ENCODE peak calls at places on chromosome 3, in nine cellular contexts. One of them, this sample, is unnamed. For H3K4me1, the result is how much of the 10 kb centered on the place peaks cover.

GRCh38 chr3:157871838-157872497 is 234.3 kb downstream of the SHOX2 start:
- DNase-seq in sigmoid colon: no peak
- DNase-seq in suprapubic skin: no peak
- DNase-seq in GM23338: no peak
- DNase-seq in breast epithelium: no peak
- DNase-seq in transverse colon: no peak
- DNase-seq in K562: no peak
- DNase-seq in Panc1: no peak
- DNase-seq in stomach: no peak
- DNase-seq in this sample: no peak

GRCh38 chr3:16528111-16528510 is 14.6 kb upstream of the RFTN1 start:
- DNase-seq in suprapubic skin: no peak
- DNase-seq in breast epithelium: no peak
- DNase-seq in K562: no peak
- DNase-seq in Panc1: no peak
- DNase-seq in sigmoid colon: no peak
- DNase-seq in transverse colon: no peak
- DNase-seq in GM23338: no peak
- DNase-seq in stomach: no peak
- DNase-seq in this sample: no peak

GRCh38 chr3:104907507-104907906 is 459.2 kb upstream of the ALCAM start:
- DNase-seq in Panc1: no peak
- DNase-seq in K562: no peak
- DNase-seq in GM23338: no peak
- DNase-seq in sigmoid colon: no peak
- DNase-seq in stomach: no peak
- DNase-seq in breast epithelium: no peak
- DNase-seq in suprapubic skin: no peak
- DNase-seq in transverse colon: no peak
- DNase-seq in this sample: no peak

GRCh38 chr3:104598848-104599501 is 767.7 kb upstream of the ALCAM start:
- DNase-seq in transverse colon: no peak
- DNase-seq in Panc1: no peak
- DNase-seq in stomach: peak
- DNase-seq in sigmoid colon: no peak
- DNase-seq in K562: no peak
- DNase-seq in GM23338: no peak
- DNase-seq in suprapubic skin: no peak
- DNase-seq in breast epithelium: no peak
- DNase-seq in this sample: peak

GRCh38 chr3:126287536-126288181 is 69.5 kb downstream of the KLF15 start:
- DNase-seq in sigmoid colon: peak
- DNase-seq in Panc1: no peak
- DNase-seq in K562: no peak
- DNase-seq in suprapubic skin: no peak
- DNase-seq in transverse colon: peak
- DNase-seq in breast epithelium: no peak
- DNase-seq in GM23338: peak
- DNase-seq in stomach: peak
- DNase-seq in this sample: peak

GRCh38 chr3:110736332-110736731 is 335.3 kb upstream of the NECTIN3 start:
- DNase-seq in transverse colon: no peak
- DNase-seq in K562: no peak
- DNase-seq in suprapubic skin: no peak
- DNase-seq in breast epithelium: no peak
- DNase-seq in sigmoid colon: no peak
- DNase-seq in stomach: no peak
- DNase-seq in GM23338: no peak
- DNase-seq in Panc1: no peak
- DNase-seq in this sample: no peak

GRCh38 chr3:24748472-24748871 is 253.8 kb upstream of the THRB start:
- DNase-seq in Panc1: no peak
- DNase-seq in suprapubic skin: no peak
- DNase-seq in sigmoid colon: no peak
- DNase-seq in GM23338: no peak
- DNase-seq in stomach: no peak
- DNase-seq in K562: no peak
- DNase-seq in breast epithelium: no peak
- DNase-seq in transverse colon: no peak
- DNase-seq in this sample: no peak

GRCh38 chr3:114408763-114409162 is 114.9 kb downstream of the TIGIT start:
- DNase-seq in suprapubic skin: no peak
- DNase-seq in breast epithelium: no peak
- DNase-seq in transverse colon: no peak
- DNase-seq in Panc1: no peak
- DNase-seq in GM23338: peak
- DNase-seq in stomach: no peak
- DNase-seq in K562: no peak
- DNase-seq in sigmoid colon: no peak
- DNase-seq in this sample: no peak

GRCh38 chr3:30768703-30769550 is 125.5 kb downstream of the GADL1 start:
- DNase-seq in breast epithelium: peak
- DNase-seq in transverse colon: peak
- DNase-seq in stomach: peak
- DNase-seq in suprapubic skin: no peak
- DNase-seq in K562: peak
- DNase-seq in GM23338: peak
- DNase-seq in sigmoid colon: peak
- DNase-seq in Panc1: no peak
- DNase-seq in this sample: peak

GRCh38 chr3:142999881-143000280 is 1.5 kb upstream of the U2SURP start:
- DNase-seq in sigmoid colon: no peak
- DNase-seq in GM23338: no peak
- DNase-seq in transverse colon: no peak
- DNase-seq in breast epithelium: no peak
- DNase-seq in Panc1: no peak
- DNase-seq in stomach: no peak
- DNase-seq in suprapubic skin: no peak
- DNase-seq in K562: peak
- DNase-seq in this sample: no peak

DNA sequence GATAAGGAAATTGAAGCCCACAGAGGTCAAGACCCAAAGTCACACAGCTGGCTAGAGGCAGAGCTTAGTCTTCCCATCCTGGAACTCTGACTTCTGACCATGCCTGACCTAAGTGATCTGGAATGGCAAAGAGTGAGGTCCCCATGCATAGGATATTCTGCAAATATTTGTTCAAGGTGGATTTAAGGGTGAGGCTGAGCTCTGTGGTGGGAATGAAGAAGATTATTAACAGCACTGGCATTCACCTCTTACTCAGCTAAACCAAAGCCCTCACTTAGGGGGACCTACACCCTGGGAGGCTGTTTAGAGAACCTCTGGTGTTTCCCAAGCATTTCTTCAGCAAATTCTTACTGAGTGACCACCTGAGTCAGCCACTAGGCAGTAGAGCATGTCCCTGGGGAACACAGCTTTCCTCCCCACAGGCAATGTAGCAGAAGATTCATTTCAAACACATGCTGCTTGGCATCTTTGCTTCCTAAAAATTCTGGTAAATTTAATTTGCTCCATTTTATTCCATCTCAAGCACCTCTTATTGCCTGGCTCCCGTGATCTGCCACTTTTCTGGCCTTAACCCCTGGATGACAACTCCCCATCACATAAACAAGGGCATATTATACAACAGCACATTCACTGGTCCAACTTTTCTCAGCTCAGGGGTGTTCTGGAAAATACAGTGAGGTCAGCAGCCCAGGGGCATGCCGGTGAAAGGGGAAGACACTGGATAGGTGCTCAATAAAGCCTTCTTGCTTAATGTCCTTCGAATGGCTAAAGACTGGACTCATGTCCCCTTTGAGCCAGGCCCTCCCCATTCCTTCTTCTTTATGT is 176.0 kb downstream of the ABHD5 start:
- DNase-seq in Panc1: peak
- DNase-seq in breast epithelium: no peak
- DNase-seq in GM23338: no peak
- DNase-seq in suprapubic skin: no peak
- DNase-seq in K562: no peak
- DNase-seq in sigmoid colon: no peak
- DNase-seq in transverse colon: no peak
- DNase-seq in stomach: no peak
- DNase-seq in this sample: no peak
- H3K4me3 ChIP-seq in Panc1: no peak
- H3K4me3 ChIP-seq in breast epithelium: no peak
- H3K4me3 ChIP-seq in GM23338: no peak
- H3K4me3 ChIP-seq in suprapubic skin: no peak
- H3K4me3 ChIP-seq in K562: no peak
- H3K4me3 ChIP-seq in sigmoid colon: no peak
- H3K4me3 ChIP-seq in transverse colon: no peak
- H3K4me3 ChIP-seq in stomach: no peak
- H3K4me3 ChIP-seq in this sample: no peak

GRCh38 chr3:187970106-187970505 is 183.9 kb upstream of the LPP start:
- DNase-seq in Panc1: no peak
- DNase-seq in GM23338: no peak
- DNase-seq in suprapubic skin: no peak
- DNase-seq in stomach: no peak
- DNase-seq in breast epithelium: no peak
- DNase-seq in K562: no peak
- DNase-seq in sigmoid colon: no peak
- DNase-seq in transverse colon: no peak
- DNase-seq in this sample: no peak

GRCh38 chr3:187969581-187969950 is 184.4 kb upstream of the LPP start:
- DNase-seq in transverse colon: no peak
- DNase-seq in Panc1: no peak
- DNase-seq in K562: no peak
- DNase-seq in GM23338: no peak
- DNase-seq in stomach: no peak
- DNase-seq in suprapubic skin: no peak
- DNase-seq in breast epithelium: no peak
- DNase-seq in sigmoid colon: no peak
- DNase-seq in this sample: no peak

GRCh38 chr3:187967982-187968381 is 186.0 kb upstream of the LPP start:
- DNase-seq in breast epithelium: no peak
- DNase-seq in stomach: no peak
- DNase-seq in transverse colon: no peak
- DNase-seq in GM23338: no peak
- DNase-seq in sigmoid colon: no peak
- DNase-seq in suprapubic skin: no peak
- DNase-seq in Panc1: no peak
- DNase-seq in K562: no peak
- DNase-seq in this sample: no peak

GRCh38 chr3:187967097-187967496 is 186.9 kb upstream of the LPP start:
- DNase-seq in K562: no peak
- DNase-seq in stomach: no peak
- DNase-seq in Panc1: no peak
- DNase-seq in suprapubic skin: no peak
- DNase-seq in sigmoid colon: no peak
- DNase-seq in GM23338: no peak
- DNase-seq in transverse colon: no peak
- DNase-seq in breast epithelium: no peak
- DNase-seq in this sample: no peak

GRCh38 chr3:187968883-187969580 is 184.9 kb upstream of the LPP start:
- DNase-seq in GM23338: no peak
- DNase-seq in breast epithelium: no peak
- DNase-seq in Panc1: no peak
- DNase-seq in K562: no peak
- DNase-seq in stomach: no peak
- DNase-seq in transverse colon: no peak
- DNase-seq in sigmoid colon: no peak
- DNase-seq in suprapubic skin: no peak
- DNase-seq in this sample: no peak
- TF ChIP-seq POLR2AphosphoS5 in GM23338: no peak
- TF ChIP-seq POLR2AphosphoS5 in breast epithelium: peak
- TF ChIP-seq POLR2AphosphoS5 in Panc1: no peak
- TF ChIP-seq POLR2AphosphoS5 in K562: no peak
- TF ChIP-seq POLR2AphosphoS5 in stomach: peak
- TF ChIP-seq POLR2AphosphoS5 in transverse colon: peak
- TF ChIP-seq POLR2AphosphoS5 in sigmoid colon: peak
- TF ChIP-seq POLR2AphosphoS5 in suprapubic skin: peak
- TF ChIP-seq POLR2AphosphoS5 in this sample: peak

DNA sequence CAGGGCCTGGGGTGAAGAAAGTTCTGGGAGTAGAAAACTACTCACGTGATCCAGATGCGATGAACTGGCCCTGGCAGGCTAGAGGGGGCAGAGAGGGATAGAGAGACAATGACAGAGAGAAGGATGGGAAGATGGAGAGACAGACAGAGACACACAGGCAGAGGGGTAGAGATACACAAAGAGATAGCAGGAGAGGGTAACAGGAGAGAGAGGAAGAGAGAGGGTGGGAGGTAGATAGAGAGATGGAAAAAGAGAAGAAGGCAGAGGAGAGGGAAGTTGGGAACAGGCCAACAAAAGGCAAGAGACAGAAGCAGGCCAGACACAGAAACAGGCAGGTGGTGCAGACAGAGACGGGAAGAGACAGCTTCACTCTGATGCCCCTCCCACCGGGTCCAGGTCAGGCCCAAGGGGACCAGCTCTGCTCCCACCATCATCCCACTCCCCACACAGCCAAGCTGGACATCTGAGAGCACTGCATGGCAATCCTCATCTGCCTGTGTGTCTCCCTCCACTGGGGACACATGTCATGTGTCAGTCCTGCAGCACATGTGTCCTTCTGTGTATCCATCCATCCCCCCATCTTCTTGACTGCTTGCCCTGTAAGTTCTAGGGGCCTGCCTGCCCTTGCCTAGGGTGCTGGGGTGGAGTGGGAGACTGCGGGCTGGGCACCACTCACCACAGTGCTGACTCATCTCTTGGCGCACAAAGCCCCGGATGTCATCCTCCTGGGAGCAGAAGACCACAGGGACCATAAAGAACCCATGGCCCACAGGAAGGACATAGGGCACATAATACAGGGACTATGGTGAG is 2.2 kb upstream of the UCN2 start:
- DNase-seq in stomach: no peak
- DNase-seq in sigmoid colon: no peak
- DNase-seq in breast epithelium: no peak
- DNase-seq in GM23338: no peak
- DNase-seq in suprapubic skin: no peak
- DNase-seq in K562: no peak
- DNase-seq in Panc1: no peak
- DNase-seq in transverse colon: no peak
- DNase-seq in this sample: no peak
- H3K4me1 ChIP-seq in stomach: under half
- H3K4me1 ChIP-seq in sigmoid colon: under half
- H3K4me1 ChIP-seq in breast epithelium: under half
- H3K4me1 ChIP-seq in GM23338: under half
- H3K4me1 ChIP-seq in suprapubic skin: under half
- H3K4me1 ChIP-seq in K562: under half
- H3K4me1 ChIP-seq in Panc1: under half
- H3K4me1 ChIP-seq in transverse colon: under half
- H3K4me1 ChIP-seq in this sample: under half

DNA sequence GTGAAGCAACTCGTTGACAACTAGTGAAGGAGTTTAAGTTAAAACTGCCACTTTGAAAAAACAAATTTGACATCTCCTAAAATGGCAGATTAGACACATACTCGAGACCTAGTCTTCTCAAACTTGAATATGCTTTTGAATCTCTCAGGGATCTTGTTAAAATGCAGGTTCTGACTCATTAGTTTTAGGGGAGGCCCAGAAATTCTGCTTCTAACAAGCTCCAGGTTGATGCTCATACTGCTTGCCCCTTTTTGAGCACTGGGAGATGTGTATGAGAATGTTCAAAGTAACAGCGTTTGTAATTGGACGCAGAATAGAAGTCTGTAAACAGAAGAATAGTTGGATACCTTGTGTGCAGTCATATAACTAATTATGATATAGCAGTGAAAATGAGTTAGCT is 1.6 kb downstream of the C3orf38 start:
- DNase-seq in GM23338: no peak
- DNase-seq in breast epithelium: no peak
- DNase-seq in transverse colon: no peak
- DNase-seq in stomach: no peak
- DNase-seq in sigmoid colon: no peak
- DNase-seq in K562: no peak
- DNase-seq in suprapubic skin: no peak
- DNase-seq in Panc1: no peak
- DNase-seq in this sample: no peak
- H3K4me3 ChIP-seq in GM23338: peak
- H3K4me3 ChIP-seq in breast epithelium: peak
- H3K4me3 ChIP-seq in transverse colon: peak
- H3K4me3 ChIP-seq in stomach: peak
- H3K4me3 ChIP-seq in sigmoid colon: peak
- H3K4me3 ChIP-seq in K562: peak
- H3K4me3 ChIP-seq in suprapubic skin: peak
- H3K4me3 ChIP-seq in Panc1: peak
- H3K4me3 ChIP-seq in this sample: peak

This sample was measured in prostate gland.